ENCODE peak calls at places on chromosomes 6 and 20, in five cellular contexts. I, Y, D, O and K are unnamed samples.

GRCh38 chr6:40947876-40948514 is 91.0 kb downstream of the UNC5CL start:
- DNase-seq in I (no peak), D (no peak), O (no peak), Y (no peak), K (no peak)

GRCh38 chr6:75207211-75207984 is 1.5 kb upstream of the COL12A1 start:
- DNase-seq in O (no peak), Y (no peak), D (no peak), I (no peak), K (no peak)

GRCh38 chr6:31794294-31794865 is 1.2 kb downstream of the VARS1 start:
- DNase-seq in I (no peak), Y (no peak), D (no peak), O (no peak), K (no peak)

GRCh38 chr6:37643851-37644672 is 53.6 kb downstream of the MDGA1 start:
- DNase-seq in I (no peak), O (peak; percentile 46), D (no peak), Y (no peak), K (no peak)

GRCh38 chr6:160999508-160999907 is 7.9 kb downstream of the MAP3K4 start:
- DNase-seq in D (no peak), O (no peak), I (no peak), Y (no peak), K (no peak)

GRCh38 chr20:14959506-14960493 is 622.4 kb upstream of the FLRT3 start:
- DNase-seq in Y (no peak), I (no peak), O (no peak), D (no peak), K (no peak)

GRCh38 chr20:12570371-12570770 is 438.4 kb upstream of the SPTLC3 start:
- DNase-seq in Y (no peak), D (no peak), O (no peak), I (no peak), K (no peak)

GRCh38 chr6:15461127-15461944 is 201.5 kb downstream of the DTNBP1 start:
- DNase-seq in Y (no peak), I (no peak), O (no peak), D (no peak), K (no peak)

GRCh38 chr20:48574383-48574782 is 253.4 kb downstream of the PREX1 start:
- DNase-seq in O (no peak), Y (peak; percentile 55), D (no peak), I (no peak), K (no peak)

GRCh38 chr20:46272389-46273047 is 35.8 kb downstream of the CDH22 start:
- DNase-seq in O (no peak), I (no peak), Y (no peak), D (no peak), K (no peak)

DNA sequence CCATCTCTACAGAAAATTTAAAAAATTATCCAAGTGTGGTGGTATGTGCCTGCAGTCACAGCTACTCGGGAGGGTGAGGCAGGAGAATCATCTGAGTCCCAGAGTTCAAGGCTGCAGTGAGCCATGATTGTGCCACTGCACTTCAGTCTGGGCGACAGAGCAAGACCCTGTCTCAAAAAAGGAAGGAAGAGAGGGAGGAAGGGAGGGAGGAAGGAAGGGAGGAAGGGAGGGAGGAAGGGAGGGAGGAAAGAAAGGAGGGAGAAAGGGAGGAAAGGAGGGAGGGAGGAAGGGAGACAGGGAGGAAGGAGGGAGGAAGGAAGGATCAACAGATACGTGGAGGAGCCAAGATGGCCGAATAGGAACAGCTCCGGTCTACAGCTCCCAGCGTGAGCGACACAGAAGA is 90.1 kb downstream of the ZNF217 start:
- DNase-seq in D (no peak), I (no peak), Y (no peak), O (no peak), K (no peak)
- H3K27ac ChIP-seq in D (no peak overlapping the region), I (no peak overlapping the region), Y (no peak overlapping the region), O (no peak overlapping the region), K (no peak overlapping the region)

DNA sequence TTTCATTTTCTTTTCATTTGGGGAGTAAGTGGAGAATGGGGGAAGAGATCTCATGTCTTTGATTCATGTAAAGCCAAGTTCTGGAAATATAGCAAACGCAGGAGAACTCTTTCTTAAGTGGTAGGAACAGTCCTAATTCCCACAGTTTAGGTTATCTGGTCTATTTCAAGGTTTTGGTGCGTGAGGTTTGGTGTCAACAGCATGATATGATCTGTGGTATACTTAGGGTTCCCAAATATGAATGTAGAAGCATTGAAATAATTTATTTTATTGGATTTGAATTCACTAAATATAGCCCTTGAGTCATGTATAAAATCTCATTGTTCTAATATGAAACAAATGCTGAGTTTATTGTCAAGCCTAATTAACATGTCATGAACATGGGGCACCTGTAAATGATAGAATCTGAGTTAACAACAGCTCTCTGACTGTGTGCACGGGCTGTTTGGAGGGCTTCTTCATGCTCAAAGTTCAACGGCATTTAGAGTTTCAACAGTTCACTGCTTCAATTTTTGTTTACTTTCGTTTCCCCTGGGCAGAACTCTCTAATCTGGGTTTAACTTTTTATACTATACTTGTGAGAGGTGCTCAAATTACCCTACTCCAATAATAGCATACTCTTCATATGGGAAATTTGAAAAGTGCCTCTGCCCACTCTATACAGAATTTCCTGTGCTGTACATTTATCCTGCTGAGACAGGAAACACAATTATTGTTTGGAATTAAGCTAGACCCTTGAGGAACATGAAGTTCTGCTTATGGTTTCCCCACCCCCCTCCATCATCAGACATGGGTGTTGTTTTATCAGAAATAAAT is 236.3 kb upstream of the ZNF217 start:
- DNase-seq in O (no peak), I (no peak), Y (peak; percentile 70), D (no peak), K (no peak)
- H3K4me3 ChIP-seq in O (peak overlapping the region; percentile 30), I (peak overlapping the region; percentile 27), Y (peak overlapping the region; percentile 47), D (peak overlapping the region; percentile 30), K (no peak overlapping the region)

GRCh38 chr20:44916586-44916985 is 6.7 kb downstream of the PABPC1L start:
- DNase-seq in I (no peak), D (no peak), O (no peak), Y (no peak), K (no peak)
- H3K27ac ChIP-seq in I (no peak overlapping the region), D (no peak overlapping the region), O (no peak overlapping the region), Y (no peak overlapping the region), K (no peak overlapping the region)

GRCh38 chr6:28355743-28356665 is 6.3 kb downstream of the ZKSCAN3 start:
- DNase-seq in D (peak; percentile 85), O (peak; percentile 84), Y (peak; percentile 80), I (peak; percentile 82), K (peak; percentile 81)

GRCh38 chr6:28353356-28353755 is 3.6 kb downstream of the ZKSCAN3 start:
- DNase-seq in D (no peak), I (no peak), Y (no peak), O (no peak), K (no peak)

GRCh38 chr6:28354688-28355554 is 5.2 kb downstream of the ZKSCAN3 start:
- DNase-seq in O (peak; percentile 60), I (no peak), D (no peak), Y (no peak), K (no peak)

GRCh38 chr6:28356666-28357020 is 6.9 kb downstream of the ZKSCAN3 start:
- DNase-seq in O (no peak), Y (no peak), D (no peak), I (no peak), K (no peak)

GRCh38 chr6:28353981-28354676 is 4.4 kb downstream of the ZKSCAN3 start:
- DNase-seq in Y (peak; percentile 81), I (no peak), D (peak; percentile 53), O (peak; percentile 78), K (peak; percentile 76)
- H3K4me3 ChIP-seq in Y (peak overlapping the region; percentile 52), I (no peak overlapping the region), D (no peak overlapping the region), O (peak overlapping the region; percentile 23), K (peak overlapping the region; percentile 7)

GRCh38 chr20:58020656-58021454 is 207.6 kb downstream of the ANKRD60 start:
- DNase-seq in Y (no peak), I (no peak), O (no peak), D (no peak), K (no peak)

GRCh38 chr20:58021481-58021880 is 207.0 kb downstream of the ANKRD60 start:
- DNase-seq in D (no peak), O (no peak), I (no peak), Y (no peak), K (no peak)

GRCh38 chr20:58019027-58019849 is 209.2 kb downstream of the ANKRD60 start:
- DNase-seq in Y (peak; percentile 86), O (no peak), D (no peak), I (no peak), K (no peak)

GRCh38 chr20:58018590-58018989 is 209.9 kb downstream of the ANKRD60 start:
- DNase-seq in Y (no peak), O (no peak), D (no peak), I (no peak), K (no peak)

DNA sequence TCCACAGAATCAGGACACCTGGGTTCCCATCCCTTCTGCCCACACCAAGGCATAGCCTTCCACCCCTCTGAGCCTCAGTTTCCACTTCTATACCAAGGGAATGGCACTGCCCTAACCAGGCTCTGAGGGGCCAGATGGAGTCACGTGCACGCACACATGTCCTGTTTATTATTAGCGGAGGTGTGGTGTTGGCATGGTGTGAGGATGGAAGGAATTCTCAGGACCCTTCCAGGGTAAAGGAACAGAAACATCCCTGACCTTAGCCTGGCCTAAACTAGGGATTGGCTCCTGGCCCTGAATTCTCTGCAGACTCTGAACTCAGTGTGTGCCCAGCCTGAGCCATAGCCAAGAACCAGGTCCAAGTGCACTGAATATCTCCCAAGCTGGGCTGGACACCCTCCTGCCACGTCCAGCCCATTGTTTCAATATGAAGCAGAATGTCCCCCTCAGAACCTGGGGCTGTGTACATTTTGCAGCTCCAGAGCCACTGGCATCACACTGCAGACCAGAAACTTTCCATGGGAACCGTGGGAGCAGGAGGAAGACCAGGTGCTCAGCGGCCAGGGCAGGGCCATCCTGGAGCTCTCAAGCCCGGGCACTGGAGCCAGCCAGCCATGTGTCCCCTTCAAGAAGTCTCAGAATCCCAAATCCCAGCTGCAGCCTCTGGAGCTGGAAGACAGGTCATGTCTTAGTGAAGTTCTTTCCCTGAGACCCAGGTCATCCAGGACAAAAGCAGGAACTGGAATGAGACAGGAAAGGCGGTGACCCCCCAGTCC is 208.4 kb downstream of the ANKRD60 start:
- DNase-seq in I (no peak), D (no peak), O (no peak), Y (no peak), K (no peak)
- H3K27ac ChIP-seq in I (no peak overlapping the region), D (no peak overlapping the region), O (no peak overlapping the region), Y (peak overlapping the region; percentile 93), K (no peak overlapping the region)